ENCODE peak calls at places on chromosomes 7 and 10, in nine cellular contexts. F is ovary, V is SK-N-SH, T is A549, Y is sigmoid colon, W is stomach, P is transverse colon, B is upper lobe of left lung, U is suprapubic skin. L is an unnamed sample.

GRCh38 chr10:43859016-43859525 is 210.4 kb upstream of the ZNF32 start:
- DNase-seq in Y (no peak), T (no peak), P (no peak), B (no peak), U (no peak), W (no peak), F (no peak), V (no peak), L (no peak)

GRCh38 chr10:78736926-78737618 is 331.7 kb upstream of the ZMIZ1 start:
- DNase-seq in Y (no peak), T (no peak), F (no peak), U (peak), W (no peak), P (no peak), V (no peak), B (no peak), L (no peak)

GRCh38 chr7:57417736-57418135 is 32.2 kb upstream of the ZNF716 start:
- DNase-seq in U (no peak), P (no peak), B (no peak), T (no peak), F (no peak), W (no peak), V (no peak), Y (peak), L (no peak)

GRCh38 chr7:41938371-41938770 is 235.5 kb upstream of the INHBA start:
- DNase-seq in T (no peak), B (no peak), V (no peak), Y (no peak), U (no peak), P (no peak), W (no peak), F (no peak), L (no peak)

GRCh38 chr7:37344886-37345579 is 103.6 kb downstream of the ELMO1 start:
- DNase-seq in W (no peak), B (no peak), F (no peak), U (no peak), P (no peak), T (no peak), Y (no peak), V (peak), L (no peak)

GRCh38 chr7:1988533-1988930 is 244.2 kb downstream of the MAD1L1 start:
- DNase-seq in Y (no peak), T (no peak), B (peak), V (no peak), F (no peak), W (no peak), U (no peak), P (no peak), L (no peak)

GRCh38 chr10:133163889-133164815 is 4.1 kb downstream of the KNDC1 start:
- DNase-seq in Y (peak), T (no peak), F (no peak), V (no peak), W (no peak), B (peak), P (peak), U (peak), L (no peak)

GRCh38 chr10:27819781-27820531 is 74.3 kb upstream of the MKX start:
- DNase-seq in Y (peak), B (peak), V (no peak), U (no peak), W (no peak), T (no peak), P (no peak), F (peak), L (no peak)

GRCh38 chr7:155361363-155361680 is 63.6 kb downstream of the INSIG1 start:
- DNase-seq in P (no peak), U (peak), F (no peak), V (no peak), T (no peak), Y (no peak), B (no peak), W (no peak), L (no peak)

GRCh38 chr7:38411404-38411803 is 138.0 kb upstream of the TARP start:
- DNase-seq in P (no peak), B (no peak), U (no peak), W (no peak), Y (no peak), V (peak), T (peak), F (no peak), L (no peak)

GRCh38 chr10:115093286-115093775 is at the start of gene ATRNL1:
- DNase-seq in U (no peak), V (peak), F (peak), Y (peak), P (peak), W (no peak), B (peak), T (peak), L (no peak)

DNA sequence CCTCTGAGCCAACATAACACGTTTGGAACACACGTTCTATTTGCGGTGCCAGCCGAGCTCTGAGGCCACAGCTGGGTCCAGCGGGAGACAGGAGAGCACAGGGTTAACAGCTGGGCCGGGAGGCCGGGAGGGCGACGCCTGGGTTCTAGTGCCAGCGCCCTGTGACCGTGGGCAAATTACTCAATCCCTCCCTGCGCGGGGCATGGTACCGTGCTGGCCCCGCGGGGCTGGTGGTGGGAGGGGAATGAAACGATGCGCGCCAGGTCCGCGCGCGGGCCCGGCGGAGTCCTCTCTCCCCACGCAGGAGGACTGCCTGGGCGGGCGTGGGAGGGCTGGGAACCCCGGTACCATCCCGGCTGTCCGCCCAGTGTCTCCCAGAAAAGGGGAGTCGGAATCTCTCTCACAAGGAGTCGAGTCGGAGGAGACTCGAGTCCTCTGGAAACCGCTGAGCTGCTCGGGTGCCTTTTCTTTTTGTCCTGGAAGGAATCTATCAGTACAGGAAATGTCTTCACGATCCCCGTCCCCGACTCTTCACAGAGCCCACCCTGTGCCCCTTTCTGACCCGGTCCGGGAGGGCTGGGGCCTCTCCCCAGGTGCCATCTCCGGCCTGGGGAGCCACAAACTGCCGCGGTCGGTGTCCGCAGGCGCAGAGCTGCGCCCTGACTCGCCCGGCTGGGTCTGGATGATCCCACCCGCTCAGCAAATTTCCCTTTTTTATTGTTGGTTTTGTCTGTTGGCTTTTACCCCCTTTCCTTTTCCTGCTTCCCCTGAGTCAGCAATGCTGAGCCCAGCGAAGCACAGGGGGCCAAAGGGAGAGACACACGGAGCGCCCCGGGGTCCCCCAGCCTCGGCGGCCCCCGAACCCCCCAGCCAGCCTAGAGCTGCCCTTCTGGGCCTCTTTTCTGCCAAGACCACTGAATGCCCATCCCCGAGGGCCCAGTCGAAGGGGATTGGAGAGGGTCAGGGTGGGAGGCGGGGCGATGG is 30.7 kb downstream of the LEP start:
- DNase-seq in V (no peak), P (no peak), W (no peak), T (no peak), Y (no peak), B (peak), F (peak), U (no peak), L (no peak)
- H3K4me3 ChIP-seq in V (no peak), P (peak), W (peak), T (no peak), Y (no peak), B (peak), F (peak), U (peak), L (peak)

GRCh38 chr10:88672041-88672440 is 7.8 kb downstream of the LIPF start:
- DNase-seq in Y (no peak), V (no peak), P (no peak), F (no peak), U (no peak), T (no peak), W (no peak), B (no peak), L (no peak)
- TF ChIP-seq EP300 in Y (no peak), V (no peak), P (no peak), F (no peak), U (no peak), T (no peak), W (no peak), B (no peak), L (no peak)

DNA sequence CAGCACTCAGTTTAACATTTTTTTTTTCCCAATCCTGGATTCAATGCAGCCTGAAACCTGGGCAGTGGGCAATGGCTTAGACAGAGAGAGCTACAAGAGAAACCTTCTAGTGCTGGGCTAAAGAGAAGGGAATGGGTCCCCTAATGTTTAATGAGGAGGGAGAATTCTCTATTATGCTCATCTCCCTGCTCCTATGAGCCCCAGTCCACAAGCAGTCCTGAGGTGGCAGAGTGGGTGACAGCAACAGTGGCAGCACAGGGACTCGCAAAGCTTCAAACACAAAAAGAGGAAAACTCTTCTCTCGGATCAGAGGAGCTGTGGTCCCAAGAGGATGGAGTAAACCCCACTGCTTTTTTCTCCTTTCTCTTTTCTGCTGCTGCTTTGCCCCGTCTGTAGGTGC is 36.5 kb downstream of the COBL start:
- DNase-seq in V (no peak), B (no peak), P (no peak), T (no peak), Y (no peak), F (no peak), U (no peak), W (no peak), L (no peak)
- H3K27ac ChIP-seq in V (no peak), B (no peak), P (no peak), T (no peak), Y (no peak), F (no peak), U (no peak), W (no peak), L (no peak)

DNA sequence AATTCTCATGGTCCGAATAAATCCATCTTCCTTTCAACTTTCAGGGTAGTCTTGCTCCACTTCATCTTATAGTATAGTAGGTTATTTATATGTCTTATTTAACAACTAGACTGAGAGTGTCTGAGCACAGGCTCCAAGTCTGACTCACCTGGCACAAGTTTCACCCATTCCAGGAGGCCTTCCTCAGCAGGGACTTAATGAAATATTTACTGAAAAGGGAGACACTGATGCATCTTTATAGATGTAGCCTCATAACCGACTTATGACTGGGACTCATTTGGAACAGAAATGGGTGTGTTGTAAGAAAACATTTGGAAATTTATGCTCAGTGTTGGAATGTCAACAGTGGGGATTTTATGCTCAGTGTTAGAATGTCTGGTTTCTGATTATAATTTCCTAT is 59.9 kb downstream of the CH25H start:
- DNase-seq in T (no peak), V (no peak), Y (no peak), W (no peak), P (no peak), B (no peak), F (no peak), U (no peak), L (no peak)
- H3K4me3 ChIP-seq in T (no peak), V (no peak), Y (no peak), W (no peak), P (no peak), B (no peak), F (no peak), U (no peak), L (no peak)

DNA sequence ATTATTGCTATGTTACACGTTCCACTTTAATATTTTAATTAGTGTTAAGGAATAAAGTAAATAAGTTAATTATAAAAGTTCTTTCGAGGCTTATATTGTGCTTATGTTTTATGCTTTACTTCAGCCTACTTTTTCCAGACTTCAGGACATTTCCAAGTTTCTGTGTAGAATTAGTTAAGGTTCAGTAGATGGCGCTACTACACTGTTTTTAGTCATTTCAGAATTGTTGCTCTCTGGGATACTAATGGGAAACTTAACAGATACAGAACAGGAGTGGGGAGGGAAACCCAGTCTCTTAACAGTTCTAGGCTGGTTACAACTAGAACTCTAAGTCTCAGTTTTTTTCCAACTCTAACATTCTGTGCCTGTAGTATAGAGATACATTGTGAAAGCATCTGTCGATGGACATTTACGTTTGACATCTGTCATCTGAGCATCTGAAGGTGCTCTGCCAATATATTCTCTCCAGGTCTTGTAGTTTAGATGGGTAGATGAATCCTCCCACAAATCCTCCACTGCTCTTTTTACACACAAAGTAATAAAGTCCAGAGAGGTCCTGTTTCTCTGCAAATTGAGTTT is 56.8 kb upstream of the FAM171A1 start:
- DNase-seq in V (peak), B (no peak), P (no peak), T (peak), U (no peak), F (no peak), W (no peak), Y (no peak), L (no peak)
- TF ChIP-seq EP300 in V (no peak), B (no peak), P (no peak), T (no peak), U (no peak), F (no peak), W (no peak), Y (no peak), L (no peak)

GRCh38 chr7:64521409-64521984 is 41.4 kb downstream of the ZNF680 start:
- DNase-seq in W (no peak), V (no peak), U (no peak), P (no peak), F (no peak), T (no peak), B (no peak), Y (no peak), L (no peak)

GRCh38 chr7:64516451-64516850 is 46.4 kb downstream of the ZNF680 start:
- DNase-seq in F (no peak), T (no peak), Y (no peak), U (no peak), W (no peak), B (no peak), P (no peak), V (no peak), L (no peak)

GRCh38 chr7:64515330-64515729 is 47.5 kb downstream of the ZNF680 start:
- DNase-seq in F (no peak), W (no peak), T (no peak), Y (no peak), P (no peak), U (no peak), B (no peak), V (no peak), L (no peak)

GRCh38 chr7:64515781-64516180 is 47.1 kb downstream of the ZNF680 start:
- DNase-seq in U (no peak), T (no peak), V (no peak), P (no peak), W (no peak), Y (no peak), F (no peak), B (no peak), L (no peak)
- H3K27ac ChIP-seq in U (no peak), T (no peak), V (no peak), P (no peak), W (no peak), Y (peak), F (no peak), B (no peak), L (no peak)

DNA sequence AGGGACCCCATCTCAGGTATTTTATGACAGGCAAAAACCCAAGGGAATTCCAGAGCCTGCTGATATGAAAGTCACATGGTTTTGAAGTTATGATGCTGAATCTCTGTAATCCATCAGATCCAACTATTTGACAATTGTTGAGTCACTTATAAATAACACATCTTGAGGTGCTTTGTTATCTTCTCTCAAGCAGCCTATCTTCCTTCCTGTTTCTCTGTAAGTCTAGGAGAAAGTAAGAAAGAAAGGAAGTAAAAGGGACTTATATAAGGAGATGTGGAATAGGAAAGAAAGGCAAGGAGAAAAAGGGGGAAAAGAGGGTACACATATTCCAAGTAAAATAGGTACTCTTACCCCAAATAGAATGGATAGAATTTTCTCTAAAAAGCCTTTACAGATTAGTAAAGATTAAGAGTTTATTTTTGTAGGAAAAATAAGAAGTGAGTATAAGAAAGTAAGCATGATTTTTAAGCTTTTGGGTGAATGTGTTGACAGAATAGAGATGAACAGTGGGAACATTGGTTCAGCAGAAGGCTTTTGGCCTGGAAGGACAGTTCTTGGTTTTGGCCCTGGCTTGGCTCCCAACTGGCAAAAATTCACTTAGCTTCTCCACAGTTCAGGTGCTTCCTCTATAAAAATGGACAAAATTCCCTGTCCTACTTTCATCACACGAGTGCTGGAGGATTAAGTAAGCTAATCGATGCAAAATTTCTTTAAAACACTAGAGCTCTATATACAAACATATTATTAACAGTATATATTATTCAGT is 39.6 kb upstream of the ANK3 start:
- DNase-seq in B (no peak), Y (no peak), T (no peak), F (no peak), W (no peak), V (no peak), P (no peak), U (no peak), L (peak)
- H3K4me3 ChIP-seq in B (no peak), Y (no peak), T (no peak), F (no peak), W (no peak), V (no peak), P (no peak), U (no peak), L (no peak)

GRCh38 chr7:22726345-22726848 is 603 bp upstream of the IL6 start:
- DNase-seq in P (peak), B (no peak), V (peak), Y (peak), U (no peak), F (peak), W (peak), T (peak), L (peak)
- TF ChIP-seq EP300 in P (no peak), B (no peak), V (no peak), Y (no peak), U (no peak), F (no peak), W (no peak), T (no peak), L (no peak)

DNA sequence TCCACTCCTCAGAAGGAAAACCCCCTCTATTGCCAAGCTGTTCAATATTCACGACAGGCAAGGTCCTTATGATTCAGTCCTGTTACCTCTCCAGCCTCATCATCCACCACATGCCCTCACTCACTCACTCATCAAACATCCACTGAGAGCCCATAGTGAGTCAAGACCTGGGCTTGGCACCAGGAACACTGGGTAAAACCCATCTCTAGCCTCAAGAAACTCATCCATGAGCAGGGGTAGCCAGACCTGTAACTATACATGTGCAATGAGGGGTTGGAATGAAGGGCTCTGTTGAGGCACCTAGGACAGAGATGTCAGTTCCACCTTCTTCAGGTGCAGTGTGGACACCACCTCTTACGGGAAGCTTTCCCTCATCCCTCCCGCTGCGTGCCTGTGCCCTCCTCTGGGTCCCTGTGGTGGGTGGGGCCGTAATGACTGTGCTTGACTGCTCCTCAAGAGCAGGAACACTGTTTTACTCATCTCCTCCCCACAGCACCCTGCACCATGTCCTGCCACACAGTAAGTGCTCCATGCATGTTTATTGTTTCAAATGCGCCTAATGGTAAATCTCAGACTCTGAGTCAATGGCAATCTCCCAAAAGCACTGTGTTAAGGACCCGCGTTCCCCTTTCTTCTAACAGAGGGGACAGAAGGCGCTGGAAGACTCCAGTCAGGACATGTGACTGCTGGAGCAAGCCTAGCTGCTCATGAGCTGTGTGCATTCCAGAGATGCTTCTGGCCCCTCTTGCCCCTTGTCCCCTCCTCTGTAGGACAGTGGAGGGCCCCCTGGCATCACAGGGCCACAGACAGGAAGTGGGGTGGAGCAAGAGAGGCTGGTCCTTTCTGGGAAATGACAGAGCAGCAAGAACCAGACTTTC is 95.4 kb downstream of the HIPK2 start:
- DNase-seq in P (no peak), W (no peak), Y (no peak), V (no peak), T (peak), F (no peak), U (no peak), B (no peak), L (no peak)
- H3K27ac ChIP-seq in P (peak), W (peak), Y (no peak), V (no peak), T (peak), F (no peak), U (no peak), B (peak), L (no peak)

L was measured in tibial nerve.